ENCODE peak calls at places on chromosome 14, in five cellular contexts. S, V, F, D and A are unnamed samples.

GRCh38 chr14:58280954-58281787 is 17.2 kb upstream of the ARID4A start:
- DNase-seq in S (no peak), V (peak), F (peak), D (peak), A (peak)

GRCh38 chr14:104390941-104391901 is 188.3 kb upstream of the C14orf180 start:
- DNase-seq in S (peak), V (no peak), F (no peak), D (no peak), A (no peak)

GRCh38 chr14:99757331-99758070 is 35.7 kb upstream of the EML1 start:
- DNase-seq in S (no peak), V (no peak), F (peak), D (no peak), A (peak)

GRCh38 chr14:90302529-90303303 is 29.0 kb downstream of the NRDE2 start:
- DNase-seq in S (no peak), V (no peak), F (no peak), D (no peak), A (no peak)

GRCh38 chr14:29465095-29465494 is 462.6 kb downstream of the PRKD1 start:
- DNase-seq in S (no peak), V (no peak), F (no peak), D (no peak), A (no peak)

GRCh38 chr14:50612795-50613194 is 52.9 kb downstream of the ATL1 start:
- DNase-seq in S (no peak), V (no peak), F (no peak), D (no peak), A (no peak)

GRCh38 chr14:64688801-64689200 is 15.4 kb upstream of the PLEKHG3 start:
- DNase-seq in S (peak), V (no peak), F (no peak), D (no peak), A (no peak)

GRCh38 chr14:67718265-67718664 is 16.6 kb downstream of the RDH12 start:
- DNase-seq in S (no peak), V (no peak), F (no peak), D (no peak), A (no peak)

GRCh38 chr14:68687746-68688145 is 105.1 kb downstream of the ZFP36L1 start:
- DNase-seq in S (peak), V (no peak), F (no peak), D (no peak), A (peak)

GRCh38 chr14:56515739-56516138 is 63.9 kb upstream of the TMEM260 start:
- DNase-seq in S (no peak), V (no peak), F (no peak), D (no peak), A (no peak)